ENCODE peak calls at places on chromosomes 2 and 18, in eight cellular contexts. L is ovary; X is anterior cingulate cortex; T is stimulated activated CD4-positive, alpha-beta T cell treated with anti-CD3 and anti-CD28 coated beads, Interleukin-1b, Interleukin-23, amount 100 ng/mL, for 4 hours; K is stimulated activated CD8-positive, alpha-beta memory T cell treated with anti-CD3 and anti-CD28 coated beads, Interleukin-7, amount 100 ng/mL, for 24 hours; F is NCI-H1105 treated with DMSO at 0.1 percent for 48 hours; D is brain microvascular endothelial cell; V is esophagus muscularis mucosa. P is an unnamed sample.

GRCh38 chr2:64234785-64235184 is 90.6 kb upstream of the PELI1 start:
- DNase-seq in L (no peak), X (no peak), T (no peak), K (no peak), F (no peak), D (no peak), V (no peak), P (no peak)

GRCh38 chr2:51297488-51297887 is 265.6 kb upstream of the NRXN1 start:
- DNase-seq in L (no peak), X (no peak), T (no peak), K (no peak), F (no peak), D (no peak), V (no peak), P (no peak)

GRCh38 chr2:10480359-10480949 is 32.3 kb upstream of the ODC1 start:
- DNase-seq in L (no peak), X (no peak), T (no peak), K (no peak), F (no peak), D (no peak), V (no peak), P (no peak)

GRCh38 chr18:12702221-12703095 is at the start of the genes CEP76 and PSMG2:
- DNase-seq in L (peak; percentile 89), X (peak; percentile 82), T (peak; percentile 77), K (peak; percentile 59), F (peak; percentile 82), D (peak; percentile 84), V (peak; percentile 97), P (peak; percentile 57)

GRCh38 chr2:112683550-112684414 is 37.0 kb upstream of the NT5DC4 start:
- DNase-seq in L (no peak), X (no peak), T (no peak), K (no peak), F (no peak), D (no peak), V (no peak), P (no peak)

GRCh38 chr2:9631976-9632700 is 1.3 kb upstream of the YWHAQ start:
- DNase-seq in L (peak; percentile 48), X (no peak), T (no peak), K (no peak), F (no peak), D (no peak), V (no peak), P (no peak)

GRCh38 chr2:196168181-196168580 is 3.2 kb downstream of the STK17B start:
- DNase-seq in L (no peak), X (no peak), T (no peak), K (no peak), F (no peak), D (peak; percentile 57), V (no peak), P (no peak)

GRCh38 chr2:142877265-142877756 is at the start of gene KYNU:
- DNase-seq in L (no peak), X (no peak), T (no peak), K (no peak), F (no peak), D (no peak), V (no peak), P (no peak)

GRCh38 chr18:59634096-59634495 is 63.1 kb downstream of the CCBE1 start:
- DNase-seq in L (no peak), X (no peak), T (no peak), K (no peak), F (no peak), D (no peak), V (peak; percentile 29), P (no peak)

GRCh38 chr2:232103140-232103737 is 141.7 kb downstream of the DIS3L2 start:
- DNase-seq in L (no peak), X (no peak), T (no peak), K (no peak), F (peak; percentile 3), D (no peak), V (no peak), P (no peak)

GRCh38 chr2:1864981-1865421 is 120.7 kb upstream of the PXDN start:
- DNase-seq in L (no peak), X (no peak), T (no peak), K (no peak), F (no peak), D (no peak), V (no peak), P (no peak)

GRCh38 chr2:63218800-63219511 is 168.3 kb downstream of the OTX1 start:
- DNase-seq in L (no peak), X (no peak), T (no peak), K (no peak), F (no peak), D (no peak), V (no peak), P (no peak)

GRCh38 chr18:4069183-4069582 is 385.9 kb downstream of the DLGAP1 start:
- DNase-seq in L (no peak), X (no peak), T (no peak), K (no peak), F (no peak), D (no peak), V (no peak), P (no peak)

GRCh38 chr2:26352892-26353291 is 6.3 kb upstream of the ADGRF3 start:
- DNase-seq in L (no peak), X (no peak), T (no peak), K (no peak), F (no peak), D (peak; percentile 61), V (no peak), P (no peak)

GRCh38 chr2:186946896-186947467 is 98.0 kb upstream of the ZSWIM2 start:
- DNase-seq in L (no peak), X (no peak), T (no peak), K (no peak), F (no peak), D (no peak), V (no peak), P (no peak)

GRCh38 chr2:142259356-142259755 is 128.5 kb upstream of the LRP1B start:
- DNase-seq in L (no peak), X (no peak), T (no peak), K (no peak), F (no peak), D (no peak), V (no peak), P (no peak)

GRCh38 chr2:241680827-241681599 is 5.6 kb downstream of the DTYMK start:
- DNase-seq in L (no peak), X (no peak), T (no peak), K (no peak), F (no peak), D (peak; percentile 97), V (no peak), P (no peak)

GRCh38 chr2:203819434-203820133 is 48.0 kb upstream of the CTLA4 start:
- DNase-seq in L (no peak), X (no peak), T (no peak), K (no peak), F (no peak), D (no peak), V (peak; percentile 64), P (no peak)

GRCh38 chr2:85997016-85997970 is 108.4 kb downstream of the POLR1A start:
- DNase-seq in L (peak; percentile 63), X (peak; percentile 61), T (no peak), K (no peak), F (no peak), D (no peak), V (no peak), P (no peak)

GRCh38 chr2:241321911-241322310 is 6.2 kb downstream of the SEPTIN2 start:
- DNase-seq in L (no peak), X (no peak), T (no peak), K (no peak), F (no peak), D (no peak), V (no peak), P (no peak)

P was measured in NCI-H1048.